ENCODE peak calls at places on chromosomes 5 and 9, in nine cellular contexts. B is GM19239; G is progenitor cell of endocrine pancreas; X is activated CD4-positive, alpha-beta T cell treated with anti-CD3 and anti-CD28 coated beads for 48 hours; M is naive B cell; Z is NCI-H1092 treated with DMSO at 0.1 percent for 48 hours; C is trophoblast cell; O is Jurkat, Clone E6-1; E is AG08395. V is an unnamed sample.

GRCh38 chr5:555058-555623 is 30.9 kb upstream of the SLC9A3 start:
- DNase-seq in O (no peak), G (peak), C (no peak), E (no peak), Z (no peak), X (no peak), B (no peak), M (no peak), V (no peak)

GRCh38 chr9:32382582-32383320 is 1.7 kb upstream of the ACO1 start:
- DNase-seq in X (no peak), B (no peak), E (no peak), M (no peak), G (no peak), C (no peak), O (no peak), Z (no peak), V (no peak)

GRCh38 chr5:108715408-108715807 is 32.3 kb upstream of the FER start:
- DNase-seq in G (no peak), M (no peak), X (no peak), C (no peak), Z (no peak), E (no peak), B (no peak), O (no peak), V (no peak)

GRCh38 chr5:127029513-127030258 is 672 bp downstream of the MARCHF3 start:
- DNase-seq in B (no peak), X (peak), G (peak), Z (peak), O (peak), C (peak), M (peak), E (peak), V (peak)

GRCh38 chr5:178786859-178787499 is 56.5 kb upstream of the ZNF354A start:
- DNase-seq in B (no peak), M (no peak), C (peak), G (no peak), E (peak), X (no peak), O (no peak), Z (no peak), V (no peak)

GRCh38 chr9:100884518-100884917 is 144.0 kb upstream of the PLPPR1 start:
- DNase-seq in E (no peak), M (no peak), O (no peak), X (no peak), Z (no peak), C (no peak), B (no peak), G (no peak), V (peak)

GRCh38 chr5:151020304-151021031 is at the start of gene GPX3:
- DNase-seq in M (peak), O (no peak), B (peak), Z (peak), E (peak), C (peak), G (peak), X (peak), V (peak)

GRCh38 chr5:150333400-150333799 is 24.1 kb upstream of the TCOF1 start:
- DNase-seq in G (no peak), X (no peak), C (no peak), O (no peak), M (no peak), E (no peak), Z (no peak), B (no peak), V (peak)

GRCh38 chr9:117535439-117535838 is 120.6 kb upstream of the ASTN2 start:
- DNase-seq in O (no peak), G (no peak), C (no peak), X (no peak), E (no peak), Z (no peak), B (no peak), M (no peak), V (peak)

GRCh38 chr5:175629231-175629630 is 28.6 kb upstream of the HRH2 start:
- DNase-seq in X (no peak), O (no peak), E (no peak), C (no peak), M (no peak), B (no peak), G (no peak), Z (no peak), V (no peak)

GRCh38 chr9:121692606-121693505 is 41.4 kb downstream of the DAB2IP start:
- DNase-seq in X (no peak), O (no peak), G (no peak), C (peak), Z (no peak), E (peak), M (no peak), B (no peak), V (no peak)

GRCh38 chr9:12790026-12790425 is 15.2 kb downstream of the LURAP1L start:
- DNase-seq in G (no peak), E (no peak), B (no peak), Z (no peak), C (no peak), X (no peak), M (no peak), O (no peak), V (no peak)

GRCh38 chr5:67515020-67515689 is 318.6 kb upstream of the CD180 start:
- DNase-seq in E (no peak), C (no peak), O (peak), G (no peak), B (no peak), Z (no peak), M (no peak), X (peak), V (no peak)

V was measured in midbrain.